ENCODE peak calls at places on chromosome 10, in six cellular contexts. One of them, this sample, is unnamed. For H3K4me1, the result is how much of the 10 kb centered on the place peaks cover.

GRCh38 chr10:114714281-114714741 is 56.2 kb upstream of the ABLIM1 start:
- DNase-seq in keratinocyte: no peak
- DNase-seq in body of pancreas: no peak
- DNase-seq in heart left ventricle: no peak
- DNase-seq in left ventricle myocardium inferior: peak
- DNase-seq in Karpas-422: no peak
- DNase-seq in this sample: no peak

GRCh38 chr10:131024259-131025131 is 287.0 kb downstream of the TCERG1L start:
- DNase-seq in keratinocyte: no peak
- DNase-seq in body of pancreas: no peak
- DNase-seq in heart left ventricle: no peak
- DNase-seq in left ventricle myocardium inferior: no peak
- DNase-seq in Karpas-422: no peak
- DNase-seq in this sample: no peak

GRCh38 chr10:98316661-98317060 is 48.7 kb upstream of the LOXL4 start:
- DNase-seq in keratinocyte: no peak
- DNase-seq in body of pancreas: no peak
- DNase-seq in heart left ventricle: no peak
- DNase-seq in left ventricle myocardium inferior: no peak
- DNase-seq in Karpas-422: no peak
- DNase-seq in this sample: no peak

GRCh38 chr10:563827-564226 is 125.6 kb downstream of the DIP2C start:
- DNase-seq in keratinocyte: no peak
- DNase-seq in body of pancreas: no peak
- DNase-seq in heart left ventricle: no peak
- DNase-seq in left ventricle myocardium inferior: no peak
- DNase-seq in Karpas-422: no peak
- DNase-seq in this sample: no peak

GRCh38 chr10:36118289-36118688 is 476.2 kb upstream of the FZD8 start:
- DNase-seq in keratinocyte: no peak
- DNase-seq in body of pancreas: no peak
- DNase-seq in heart left ventricle: no peak
- DNase-seq in left ventricle myocardium inferior: no peak
- DNase-seq in Karpas-422: no peak
- DNase-seq in this sample: no peak

GRCh38 chr10:90734415-90734814 is 123.4 kb downstream of the HTR7 start:
- DNase-seq in keratinocyte: no peak
- DNase-seq in body of pancreas: no peak
- DNase-seq in heart left ventricle: no peak
- DNase-seq in left ventricle myocardium inferior: no peak
- DNase-seq in Karpas-422: no peak
- DNase-seq in this sample: no peak

GRCh38 chr10:101358706-101359300 is 4.8 kb downstream of the BTRC start:
- DNase-seq in keratinocyte: no peak
- DNase-seq in body of pancreas: no peak
- DNase-seq in heart left ventricle: no peak
- DNase-seq in left ventricle myocardium inferior: no peak
- DNase-seq in Karpas-422: no peak
- DNase-seq in this sample: no peak

GRCh38 chr10:103676851-103677417 is 178.4 kb downstream of the SH3PXD2A start:
- DNase-seq in keratinocyte: no peak
- DNase-seq in body of pancreas: no peak
- DNase-seq in heart left ventricle: peak
- DNase-seq in left ventricle myocardium inferior: peak
- DNase-seq in Karpas-422: no peak
- DNase-seq in this sample: no peak

GRCh38 chr10:84548869-84549268 is 220.5 kb downstream of the CCSER2 start:
- DNase-seq in keratinocyte: no peak
- DNase-seq in body of pancreas: no peak
- DNase-seq in heart left ventricle: no peak
- DNase-seq in left ventricle myocardium inferior: no peak
- DNase-seq in Karpas-422: peak
- DNase-seq in this sample: no peak

GRCh38 chr10:51095444-51095843 is 21.2 kb downstream of the PRKG1 start:
- DNase-seq in keratinocyte: no peak
- DNase-seq in body of pancreas: no peak
- DNase-seq in heart left ventricle: no peak
- DNase-seq in left ventricle myocardium inferior: no peak
- DNase-seq in Karpas-422: no peak
- DNase-seq in this sample: no peak

GRCh38 chr10:15789793-15790525 is 70.2 kb upstream of the ITGA8 start:
- DNase-seq in keratinocyte: no peak
- DNase-seq in body of pancreas: no peak
- DNase-seq in heart left ventricle: no peak
- DNase-seq in left ventricle myocardium inferior: no peak
- DNase-seq in Karpas-422: no peak
- DNase-seq in this sample: no peak

GRCh38 chr10:48801026-48801425 is 116.4 kb downstream of the WDFY4 start:
- DNase-seq in keratinocyte: no peak
- DNase-seq in body of pancreas: no peak
- DNase-seq in heart left ventricle: no peak
- DNase-seq in left ventricle myocardium inferior: no peak
- DNase-seq in Karpas-422: no peak
- DNase-seq in this sample: no peak

GRCh38 chr10:111511751-111512150 is 434.9 kb downstream of the ADRA2A start:
- DNase-seq in keratinocyte: no peak
- DNase-seq in body of pancreas: no peak
- DNase-seq in heart left ventricle: no peak
- DNase-seq in left ventricle myocardium inferior: no peak
- DNase-seq in Karpas-422: no peak
- DNase-seq in this sample: no peak

GRCh38 chr10:117004627-117005453 is at the start of gene SHTN1:
- DNase-seq in keratinocyte: peak
- DNase-seq in body of pancreas: peak
- DNase-seq in heart left ventricle: peak
- DNase-seq in left ventricle myocardium inferior: peak
- DNase-seq in Karpas-422: no peak
- DNase-seq in this sample: peak

GRCh38 chr10:118342638-118343020 is 505 bp upstream of the FAM204A start:
- DNase-seq in keratinocyte: no peak
- DNase-seq in body of pancreas: peak
- DNase-seq in heart left ventricle: no peak
- DNase-seq in left ventricle myocardium inferior: no peak
- DNase-seq in Karpas-422: peak
- DNase-seq in this sample: no peak

GRCh38 chr10:43136995-43137700 is 1.1 kb upstream of the CSGALNACT2 start:
- DNase-seq in keratinocyte: no peak
- DNase-seq in body of pancreas: no peak
- DNase-seq in heart left ventricle: no peak
- DNase-seq in left ventricle myocardium inferior: no peak
- DNase-seq in Karpas-422: no peak
- DNase-seq in this sample: no peak

GRCh38 chr10:42930516-42931205 is 146.2 kb upstream of the RET start:
- DNase-seq in keratinocyte: no peak
- DNase-seq in body of pancreas: no peak
- DNase-seq in heart left ventricle: peak
- DNase-seq in left ventricle myocardium inferior: no peak
- DNase-seq in Karpas-422: no peak
- DNase-seq in this sample: no peak

GRCh38 chr10:35433851-35434426 is 97.6 kb downstream of the CCNY start:
- DNase-seq in keratinocyte: peak
- DNase-seq in body of pancreas: no peak
- DNase-seq in heart left ventricle: no peak
- DNase-seq in left ventricle myocardium inferior: no peak
- DNase-seq in Karpas-422: no peak
- DNase-seq in this sample: no peak

GRCh38 chr10:12156367-12157123 is 27.1 kb downstream of the SEC61A2 start:
- DNase-seq in keratinocyte: no peak
- DNase-seq in body of pancreas: no peak
- DNase-seq in heart left ventricle: no peak
- DNase-seq in left ventricle myocardium inferior: no peak
- DNase-seq in Karpas-422: peak
- DNase-seq in this sample: no peak
- H3K4me3 ChIP-seq in keratinocyte: no peak
- H3K4me3 ChIP-seq in body of pancreas: no peak
- H3K4me3 ChIP-seq in heart left ventricle: no peak
- H3K4me3 ChIP-seq in left ventricle myocardium inferior: no peak
- H3K4me3 ChIP-seq in Karpas-422: no peak
- H3K4me3 ChIP-seq in this sample: no peak

DNA sequence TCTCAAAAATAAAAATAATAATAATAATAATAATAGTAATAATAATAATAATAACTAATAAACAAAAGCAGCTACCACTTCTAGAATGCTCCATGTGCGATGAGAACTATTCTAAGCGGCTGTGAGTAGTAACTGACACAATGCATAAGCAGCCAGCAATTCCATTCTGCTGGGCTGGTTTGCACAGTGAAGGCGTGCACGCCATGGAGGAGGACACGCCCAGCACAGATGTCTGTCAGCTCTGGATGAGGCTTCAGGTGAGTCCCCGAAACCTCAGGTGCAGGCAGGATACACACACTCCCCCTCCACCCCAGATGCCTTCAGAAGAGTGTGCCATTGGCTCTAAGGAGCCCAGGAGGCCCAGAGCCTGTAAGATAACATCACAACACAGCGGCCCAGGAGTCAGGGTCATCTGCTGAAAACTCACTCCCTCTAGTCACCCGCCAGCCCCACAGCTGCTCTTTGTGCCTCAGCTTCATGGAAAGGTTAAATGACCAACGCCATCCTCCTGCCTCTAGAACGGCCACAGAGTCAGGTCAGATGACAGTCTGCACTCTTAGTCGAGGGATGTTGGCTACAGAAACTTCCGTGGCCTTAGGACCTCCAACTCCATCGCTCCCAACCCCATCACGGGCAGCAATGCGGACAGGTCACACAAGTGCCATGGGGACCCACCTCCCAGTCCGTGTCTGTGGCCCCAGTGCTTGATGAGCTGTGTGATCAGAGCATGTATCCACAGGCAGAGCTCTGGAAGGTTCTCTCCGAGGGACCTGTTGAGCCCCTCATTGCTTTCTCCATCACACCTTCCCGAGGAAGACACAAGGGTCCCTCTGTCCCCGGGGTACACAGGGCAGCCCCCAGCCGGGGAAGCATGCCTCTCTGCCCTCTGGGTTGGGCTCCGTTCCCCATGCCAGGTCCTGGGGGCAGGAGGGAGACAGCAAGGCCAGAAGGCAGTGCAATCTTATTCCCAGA is 103.9 kb downstream of the CTBP2 start:
- DNase-seq in keratinocyte: no peak
- DNase-seq in body of pancreas: no peak
- DNase-seq in heart left ventricle: no peak
- DNase-seq in left ventricle myocardium inferior: no peak
- DNase-seq in Karpas-422: no peak
- DNase-seq in this sample: no peak
- H3K27ac ChIP-seq in keratinocyte: no peak
- H3K27ac ChIP-seq in body of pancreas: peak
- H3K27ac ChIP-seq in heart left ventricle: peak
- H3K27ac ChIP-seq in left ventricle myocardium inferior: peak
- H3K27ac ChIP-seq in Karpas-422: no peak
- H3K27ac ChIP-seq in this sample: no peak

DNA sequence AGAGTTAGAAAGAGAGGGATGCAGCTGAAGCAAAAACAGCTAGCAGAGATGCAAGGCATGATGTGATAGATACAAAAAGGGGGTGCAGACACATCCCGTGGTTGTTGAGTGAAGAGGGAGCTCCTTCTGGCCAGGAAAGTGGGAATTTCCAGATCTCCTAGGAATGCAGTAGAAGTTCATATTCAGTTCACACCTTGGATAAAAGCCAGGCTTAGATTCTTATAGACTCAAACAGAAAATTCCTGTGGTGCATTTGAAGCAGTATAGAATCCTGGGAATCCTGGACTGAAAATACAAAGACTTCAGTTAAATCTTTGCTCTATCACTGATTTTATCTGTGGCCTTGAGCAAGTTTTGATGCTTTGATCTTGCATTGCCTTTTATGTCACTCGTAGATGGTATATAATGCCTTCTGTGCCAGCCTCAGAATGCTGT is 33.9 kb downstream of the SGPL1 start:
- DNase-seq in keratinocyte: no peak
- DNase-seq in body of pancreas: no peak
- DNase-seq in heart left ventricle: no peak
- DNase-seq in left ventricle myocardium inferior: no peak
- DNase-seq in Karpas-422: no peak
- DNase-seq in this sample: no peak
- H3K4me1 ChIP-seq in keratinocyte: under half
- H3K4me1 ChIP-seq in body of pancreas: under half
- H3K4me1 ChIP-seq in heart left ventricle: under half
- H3K4me1 ChIP-seq in left ventricle myocardium inferior: under half
- H3K4me1 ChIP-seq in Karpas-422: under half
- H3K4me1 ChIP-seq in this sample: under half

GRCh38 chr10:72803119-72803505 is 90.4 kb upstream of the OIT3 start:
- DNase-seq in keratinocyte: no peak
- DNase-seq in body of pancreas: no peak
- DNase-seq in heart left ventricle: no peak
- DNase-seq in left ventricle myocardium inferior: no peak
- DNase-seq in Karpas-422: no peak
- DNase-seq in this sample: no peak
- H3K4me3 ChIP-seq in keratinocyte: no peak
- H3K4me3 ChIP-seq in body of pancreas: no peak
- H3K4me3 ChIP-seq in heart left ventricle: no peak
- H3K4me3 ChIP-seq in left ventricle myocardium inferior: peak
- H3K4me3 ChIP-seq in Karpas-422: no peak
- H3K4me3 ChIP-seq in this sample: no peak

DNA sequence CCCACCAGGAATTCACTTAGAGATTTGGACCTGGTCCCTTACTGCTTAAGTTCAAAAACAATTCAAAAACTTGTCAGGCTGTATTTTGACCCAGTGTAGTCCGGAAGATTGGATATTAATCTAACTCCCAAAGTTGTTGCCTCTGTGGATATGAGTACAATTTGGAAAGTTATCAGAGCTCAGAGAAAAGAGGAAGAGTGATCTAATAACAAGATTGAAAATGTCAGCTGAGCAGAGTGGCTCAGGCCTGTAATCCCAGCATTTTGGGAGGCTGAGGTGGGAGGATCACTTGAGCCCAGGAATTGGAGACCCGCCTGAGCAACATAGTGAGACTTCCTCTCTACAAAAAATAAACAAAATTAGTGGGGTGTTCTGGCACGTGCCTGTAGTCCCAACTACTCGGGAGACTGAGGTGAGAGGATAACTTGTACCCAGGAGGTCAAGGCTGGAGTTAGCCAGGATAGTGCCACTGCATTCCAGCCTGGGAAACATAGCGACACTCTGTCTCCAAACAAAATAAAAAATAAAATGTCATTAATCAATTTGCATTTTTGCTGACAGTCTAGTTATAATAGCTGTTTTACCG is 3.2 kb upstream of the ASCC1 start:
- DNase-seq in keratinocyte: no peak
- DNase-seq in body of pancreas: no peak
- DNase-seq in heart left ventricle: no peak
- DNase-seq in left ventricle myocardium inferior: no peak
- DNase-seq in Karpas-422: no peak
- DNase-seq in this sample: no peak
- H3K27ac ChIP-seq in keratinocyte: no peak
- H3K27ac ChIP-seq in body of pancreas: peak
- H3K27ac ChIP-seq in heart left ventricle: peak
- H3K27ac ChIP-seq in left ventricle myocardium inferior: peak
- H3K27ac ChIP-seq in Karpas-422: peak
- H3K27ac ChIP-seq in this sample: no peak

GRCh38 chr10:32326119-32326518 is 20.8 kb downstream of the EPC1 start:
- DNase-seq in keratinocyte: no peak
- DNase-seq in body of pancreas: no peak
- DNase-seq in heart left ventricle: no peak
- DNase-seq in left ventricle myocardium inferior: no peak
- DNase-seq in Karpas-422: no peak
- DNase-seq in this sample: no peak
- H3K4me1 ChIP-seq in keratinocyte: under half
- H3K4me1 ChIP-seq in body of pancreas: half or more
- H3K4me1 ChIP-seq in heart left ventricle: under half
- H3K4me1 ChIP-seq in left ventricle myocardium inferior: half or more
- H3K4me1 ChIP-seq in Karpas-422: under half
- H3K4me1 ChIP-seq in this sample: half or more

This sample was measured in CD8-positive, alpha-beta memory T cell.